ENCODE peak calls at places on chromosomes 16 and 17, in four cellular contexts. X is thyroid gland, O is adrenal gland, P is small intestine. S is an unnamed sample.

GRCh38 chr17:68033636-68034451 is 1.7 kb upstream of the KPNA2 start:
- DNase-seq in P (peak; percentile 3), O (peak; percentile 42), X (no peak), S (peak; percentile 65)

GRCh38 chr17:82734987-82735866 is at the start of gene FN3K:
- DNase-seq in X (peak; percentile 64), P (peak; percentile 62), O (peak; percentile 90), S (peak; percentile 85)

GRCh38 chr16:88770459-88771293 is 14.3 kb downstream of the PIEZO1 start:
- DNase-seq in O (peak; percentile 75), P (peak; percentile 69), X (peak; percentile 93), S (peak; percentile 87)

GRCh38 chr16:89396156-89396555 is 94.2 kb downstream of the ANKRD11 start:
- DNase-seq in P (no peak), O (no peak), X (no peak), S (no peak)

GRCh38 chr17:61583242-61583641 is 7.8 kb downstream of the NACA2 start:
- DNase-seq in O (no peak), P (peak; percentile 33), X (no peak), S (peak; percentile 83)

GRCh38 chr17:32971171-32971570 is 20.5 kb upstream of the SPACA3 start:
- DNase-seq in X (no peak), P (peak; percentile 48), O (no peak), S (no peak)

GRCh38 chr17:29623283-29623647 is 553 bp upstream of the CORO6 start:
- DNase-seq in X (no peak), P (no peak), O (no peak), S (no peak)

GRCh38 chr17:43219001-43219400 is 7.3 kb downstream of the TMEM106A start:
- DNase-seq in P (no peak), O (peak; percentile 45), X (no peak), S (no peak)

GRCh38 chr17:58515286-58515685 is 848 bp upstream of the MTMR4 start:
- DNase-seq in P (no peak), X (no peak), O (no peak), S (no peak)

GRCh38 chr16:52298769-52299168 is 248.2 kb downstream of the TOX3 start:
- DNase-seq in O (no peak), P (no peak), X (no peak), S (no peak)

GRCh38 chr17:44785921-44786320 is 27.1 kb downstream of the ADAM11 start:
- DNase-seq in X (peak; percentile 77), O (no peak), P (no peak), S (no peak)

GRCh38 chr17:29569245-29569950 is 897 bp downstream of the TP53I13 start:
- DNase-seq in X (peak; percentile 12), P (no peak), O (peak; percentile 56), S (peak; percentile 35)

GRCh38 chr17:6084226-6085161 is 14.3 kb downstream of the WSCD1 start:
- DNase-seq in O (no peak), X (no peak), P (no peak), S (no peak)

GRCh38 chr17:57068707-57069106 is 16.3 kb upstream of the AKAP1 start:
- DNase-seq in P (no peak), X (no peak), O (no peak), S (no peak)

GRCh38 chr16:28491080-28491969 is 549 bp downstream of the CLN3 start:
- DNase-seq in X (peak; percentile 63), P (no peak), O (peak; percentile 73), S (no peak)

GRCh38 chr16:48971571-48972071 is 310.0 kb downstream of the CBLN1 start:
- DNase-seq in O (peak; percentile 55), X (no peak), P (no peak), S (no peak)

GRCh38 chr17:17666111-17666714 is 15.0 kb upstream of the RAI1 start:
- DNase-seq in O (no peak), P (no peak), X (no peak), S (peak; percentile 82)

GRCh38 chr17:75064867-75065561 is 18.0 kb downstream of the KCTD2 start:
- DNase-seq in X (no peak), P (no peak), O (no peak), S (no peak)

GRCh38 chr16:76943936-76944335 is 247.1 kb upstream of the MON1B start:
- DNase-seq in X (no peak), P (no peak), O (no peak), S (no peak)

GRCh38 chr16:22191089-22191965 is 14.8 kb upstream of the EEF2K start:
- DNase-seq in X (peak; percentile 100), P (peak; percentile 99), O (peak; percentile 100), S (peak; percentile 97)

GRCh38 chr17:37131064-37131463 is 182.3 kb downstream of the AATF start:
- DNase-seq in X (no peak), O (no peak), P (peak; percentile 45), S (peak; percentile 53)

GRCh38 chr16:70691223-70692129 is 5.6 kb upstream of the MTSS2 start:
- DNase-seq in X (no peak), P (no peak), O (peak; percentile 98), S (peak; percentile 97)

GRCh38 chr17:48055531-48056245 is 7.5 kb downstream of the NFE2L1 start:
- DNase-seq in X (no peak), O (no peak), P (no peak), S (peak; percentile 92)

GRCh38 chr17:48057626-48058025 is 9.5 kb downstream of the NFE2L1 start:
- DNase-seq in O (no peak), X (no peak), P (no peak), S (no peak)

GRCh38 chr17:48054238-48055185 is 6.4 kb downstream of the NFE2L1 start:
- DNase-seq in O (peak; percentile 96), X (peak; percentile 90), P (no peak), S (peak; percentile 60)

GRCh38 chr17:48056879-48057278 is 8.7 kb downstream of the NFE2L1 start:
- DNase-seq in X (no peak), P (no peak), O (no peak), S (no peak)

DNA sequence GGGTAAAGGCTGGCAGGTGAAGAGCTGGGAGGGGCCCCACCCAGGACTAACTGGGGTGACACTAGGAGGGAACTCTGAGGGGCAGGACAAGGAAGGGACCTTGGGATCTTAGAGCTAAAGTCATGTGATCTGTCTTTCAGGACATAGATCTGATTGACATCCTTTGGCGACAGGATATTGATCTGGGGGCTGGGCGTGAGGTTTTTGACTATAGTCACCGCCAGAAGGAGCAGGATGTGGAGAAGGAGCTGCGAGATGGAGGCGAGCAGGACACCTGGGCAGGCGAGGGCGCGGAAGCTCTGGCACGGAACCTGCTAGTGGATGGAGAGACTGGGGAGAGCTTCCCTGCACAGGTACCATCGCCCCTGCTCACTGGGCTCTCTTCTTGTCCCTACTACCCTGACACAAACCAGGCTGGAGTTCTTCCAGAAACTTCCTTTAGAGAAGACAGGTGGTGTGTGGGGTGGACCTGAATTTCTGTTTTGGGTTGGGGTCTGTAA is 8.1 kb downstream of the NFE2L1 start:
- DNase-seq in P (no peak), X (no peak), O (no peak), S (no peak)
- H3K27ac ChIP-seq in P (no peak overlapping the region), X (no peak overlapping the region), O (no peak overlapping the region), S (peak overlapping the region; percentile 68)

GRCh38 chr16:27334874-27335273 is 21.1 kb downstream of the IL4R start:
- DNase-seq in X (no peak), P (no peak), O (no peak), S (peak; percentile 70)

GRCh38 chr16:27333549-27333948 is 19.8 kb downstream of the IL4R start:
- DNase-seq in P (no peak), O (no peak), X (no peak), S (no peak)

GRCh38 chr16:27332105-27332504 is 18.3 kb downstream of the IL4R start:
- DNase-seq in P (no peak), O (peak; percentile 67), X (no peak), S (no peak)

GRCh38 chr16:27334192-27334764 is 20.5 kb downstream of the IL4R start:
- DNase-seq in P (no peak), O (no peak), X (no peak), S (no peak)

GRCh38 chr16:27333104-27333503 is 19.3 kb downstream of the IL4R start:
- DNase-seq in O (no peak), X (no peak), P (no peak), S (no peak)
- H3K27ac ChIP-seq in O (no peak overlapping the region), X (no peak overlapping the region), P (no peak overlapping the region), S (no peak overlapping the region)

GRCh38 chr17:4215882-4216411 is 47.8 kb downstream of the ANKFY1 start:
- DNase-seq in P (no peak), X (no peak), O (no peak), S (no peak)
- H3K27ac ChIP-seq in P (no peak overlapping the region), X (no peak overlapping the region), O (no peak overlapping the region), S (no peak overlapping the region)

GRCh38 chr17:2900842-2901241 is 104.6 kb downstream of the RAP1GAP2 start:
- DNase-seq in O (no peak), P (no peak), X (no peak), S (no peak)
- H3K27ac ChIP-seq in O (no peak overlapping the region), P (no peak overlapping the region), X (no peak overlapping the region), S (no peak overlapping the region)

DNA sequence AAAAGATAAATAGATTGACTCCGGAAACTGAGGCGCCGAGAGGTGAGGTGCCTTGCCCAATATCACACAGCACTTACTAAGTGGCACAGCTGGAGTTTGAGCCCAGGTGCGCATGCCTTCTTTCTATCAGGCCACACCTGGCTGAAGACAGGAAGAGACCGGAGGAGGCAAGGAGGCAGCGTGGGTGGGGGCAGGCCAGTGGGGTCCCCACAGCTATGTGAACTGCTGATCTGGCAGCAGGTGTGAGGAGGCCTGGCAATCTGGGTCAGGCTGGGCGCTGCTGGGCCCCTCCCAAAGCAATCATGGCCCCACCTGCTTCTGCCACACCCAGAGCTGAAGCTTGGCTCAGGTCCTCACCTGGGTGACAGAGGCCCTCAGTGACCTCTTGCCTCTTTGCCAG is 1.9 kb upstream of the GDPD3 start:
- DNase-seq in O (no peak), P (peak; percentile 98), X (no peak), S (no peak)
- H3K27ac ChIP-seq in O (no peak overlapping the region), P (peak overlapping the region; percentile 69), X (no peak overlapping the region), S (no peak overlapping the region)

GRCh38 chr17:46940692-46941404 is 17.9 kb downstream of the GOSR2 start:
- DNase-seq in O (peak; percentile 92), P (peak; percentile 91), X (peak; percentile 66), S (peak; percentile 60)

GRCh38 chr17:46931596-46931995 is 8.6 kb downstream of the GOSR2 start:
- DNase-seq in X (no peak), P (no peak), O (no peak), S (no peak)

GRCh38 chr17:46930083-46930482 is 7.1 kb downstream of the GOSR2 start:
- DNase-seq in O (no peak), P (peak; percentile 65), X (no peak), S (no peak)

DNA sequence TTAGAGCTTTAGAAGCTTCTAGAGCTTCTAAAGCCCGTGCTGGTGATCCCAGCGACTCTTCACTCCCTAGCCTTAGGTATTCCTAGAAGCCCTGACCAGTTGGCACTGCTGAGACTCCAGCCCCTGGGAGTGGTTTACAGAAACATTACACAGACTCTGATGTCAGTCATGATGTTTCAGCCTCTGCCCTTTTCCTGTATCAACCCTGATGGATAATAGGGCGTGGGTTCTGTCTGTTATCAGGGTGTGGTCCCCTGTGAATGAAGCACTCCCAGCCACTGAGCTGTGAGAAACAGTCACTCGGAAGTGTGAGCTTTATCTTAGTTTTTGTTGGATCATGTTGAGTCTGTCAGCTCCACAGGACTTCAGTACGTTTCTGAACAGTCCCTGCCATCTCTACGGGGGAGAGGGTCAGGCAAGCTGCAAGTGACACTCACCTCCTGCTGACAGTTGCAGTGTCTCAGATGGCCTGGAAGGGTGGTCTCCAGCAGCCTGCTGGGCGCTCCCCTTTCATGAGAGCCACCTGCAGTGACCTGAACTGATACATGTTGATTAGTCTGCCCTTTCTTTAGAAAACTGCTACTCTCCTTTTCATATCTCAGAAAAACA is 12.8 kb downstream of the GOSR2 start:
- DNase-seq in O (no peak), P (peak; percentile 95), X (no peak), S (no peak)
- H3K27ac ChIP-seq in O (no peak overlapping the region), P (peak overlapping the region; percentile 87), X (no peak overlapping the region), S (no peak overlapping the region)

S was measured in IMR-90.